ENCODE peak calls at places on chromosomes 4 and X, in seven cellular contexts. V, S, O, D, U, C and K are unnamed samples.

GRCh38 chrX:154542723-154543424 is 3.8 kb downstream of the G6PD start:
- DNase-seq in V (no peak), S (no peak), O (peak; percentile 69), D (no peak), U (no peak), C (no peak), K (peak; percentile 72)

GRCh38 chr4:97412331-97412730 is 730.9 kb downstream of the STPG2 start:
- DNase-seq in V (no peak), S (no peak), O (no peak), D (no peak), U (no peak), C (no peak), K (no peak)

GRCh38 chr4:141826260-141826659 is 189.9 kb downstream of the IL15 start:
- DNase-seq in V (no peak), S (no peak), O (no peak), D (no peak), U (no peak), C (no peak), K (no peak)

GRCh38 chrX:135170877-135171519 is at the start of gene CT55:
- DNase-seq in V (peak; percentile 1), S (no peak), O (no peak), D (peak; percentile 11), U (no peak), C (no peak), K (no peak)

GRCh38 chr4:6527259-6527658 is 47.7 kb upstream of the MAN2B2 start:
- DNase-seq in V (peak; percentile 33), S (no peak), O (no peak), D (no peak), U (no peak), C (no peak), K (no peak)

GRCh38 chr4:153398713-153399112 is 54.2 kb downstream of the MND1 start:
- DNase-seq in V (no peak), S (no peak), O (no peak), D (no peak), U (no peak), C (no peak), K (no peak)

GRCh38 chrX:42944381-42944998 is 166.5 kb upstream of the PPP1R2C start:
- DNase-seq in V (no peak), S (peak; percentile 43), O (no peak), D (no peak), U (no peak), C (no peak), K (no peak)

GRCh38 chr4:28918871-28919270 is 1801.3 kb upstream of the PCDH7 start:
- DNase-seq in V (no peak), S (no peak), O (no peak), D (no peak), U (no peak), C (no peak), K (no peak)

GRCh38 chrX:53682885-53683555 is 3.5 kb downstream of the HUWE1 start:
- DNase-seq in V (peak; percentile 51), S (peak; percentile 30), O (peak; percentile 56), D (peak; percentile 66), U (peak; percentile 4), C (peak; percentile 18), K (peak; percentile 37)

GRCh38 chr4:26081795-26082498 is 167.9 kb downstream of the SMIM20 start:
- DNase-seq in V (no peak), S (peak; percentile 60), O (peak; percentile 72), D (peak; percentile 59), U (peak; percentile 38), C (no peak), K (peak; percentile 24)

GRCh38 chr4:154731756-154732155 is 12.0 kb upstream of the LRAT start:
- DNase-seq in V (no peak), S (no peak), O (no peak), D (no peak), U (no peak), C (no peak), K (no peak)

GRCh38 chr4:48557478-48557877 is 67.4 kb downstream of the ZAR1 start:
- DNase-seq in V (no peak), S (no peak), O (no peak), D (peak; percentile 12), U (no peak), C (no peak), K (no peak)

GRCh38 chrX:46819136-46819535 is 17.7 kb upstream of the RP2 start:
- DNase-seq in V (no peak), S (no peak), O (no peak), D (no peak), U (no peak), C (no peak), K (no peak)

GRCh38 chr4:106471151-106471550 is 102.6 kb upstream of the GIMD1 start:
- DNase-seq in V (no peak), S (no peak), O (no peak), D (no peak), U (no peak), C (no peak), K (no peak)

GRCh38 chr4:114282937-114283336 is 303.5 kb upstream of the ARSJ start:
- DNase-seq in V (no peak), S (no peak), O (peak; percentile 60), D (peak; percentile 27), U (no peak), C (no peak), K (no peak)

GRCh38 chr4:129453524-129453923 is 357.6 kb downstream of the C4orf33 start:
- DNase-seq in V (no peak), S (no peak), O (no peak), D (no peak), U (no peak), C (no peak), K (no peak)

GRCh38 chr4:41257257-41257900 is 651 bp downstream of the UCHL1 start:
- DNase-seq in V (peak; percentile 77), S (peak; percentile 91), O (no peak), D (peak; percentile 85), U (peak; percentile 88), C (peak; percentile 12), K (peak; percentile 56)

GRCh38 chrX:72097081-72097480 is 34.6 kb downstream of the RTL5 start:
- DNase-seq in V (no peak), S (no peak), O (peak; percentile 54), D (no peak), U (no peak), C (no peak), K (no peak)